ENCODE peak calls at places on chromosomes 16 and 17, in six cellular contexts. W, K, J, Y, G and O are unnamed samples.
A peak's percentile ranks its signal among the peaks of the same experiment; 100 is the strongest.

GRCh38 chr16:89193576-89194293 is 6.6 kb downstream of the SLC22A31 start:
- DNase-seq in J (no peak), K (no peak), W (peak; percentile 59), Y (no peak), G (no peak), O (no peak)

GRCh38 chr17:39999067-39999466 is 16.2 kb upstream of the CSF3 start:
- DNase-seq in K (no peak), Y (no peak), J (no peak), W (no peak), G (no peak), O (no peak)

GRCh38 chr16:15807603-15808009 is 49.2 kb downstream of the MYH11 start:
- DNase-seq in W (no peak), K (no peak), J (no peak), G (no peak), Y (no peak), O (no peak)

GRCh38 chr17:62823111-62823895 is 15.2 kb upstream of the MARCHF10 start:
- DNase-seq in Y (no peak), G (no peak), K (peak; percentile 56), W (no peak), J (peak; percentile 88), O (no peak)

GRCh38 chr17:40520991-40521453 is 19.6 kb upstream of the TNS4 start:
- DNase-seq in J (no peak), W (no peak), Y (no peak), G (no peak), K (no peak), O (no peak)

GRCh38 chr16:50478773-50479149 is 69.4 kb upstream of the NKD1 start:
- DNase-seq in K (no peak), W (no peak), J (no peak), Y (no peak), G (peak; percentile 16), O (no peak)

GRCh38 chr17:76527430-76528111 is 9.9 kb downstream of the CYGB start:
- DNase-seq in W (peak; percentile 71), J (peak; percentile 52), Y (peak; percentile 66), K (peak; percentile 85), G (peak; percentile 20), O (peak; percentile 92)

GRCh38 chr17:81484195-81484979 is 28.2 kb downstream of the ACTG1 start:
- DNase-seq in K (peak; percentile 89), J (no peak), W (peak; percentile 97), G (peak; percentile 91), Y (peak; percentile 68), O (peak; percentile 98)

GRCh38 chr17:38619451-38619795 is 13.7 kb upstream of the SRCIN1 start:
- DNase-seq in J (no peak), G (no peak), K (no peak), W (no peak), Y (no peak), O (no peak)

GRCh38 chr17:42116705-42117396 is 4.3 kb downstream of the KAT2A start:
- DNase-seq in K (no peak), Y (peak; percentile 76), W (peak; percentile 87), J (peak; percentile 65), G (peak; percentile 83), O (peak; percentile 90)

DNA sequence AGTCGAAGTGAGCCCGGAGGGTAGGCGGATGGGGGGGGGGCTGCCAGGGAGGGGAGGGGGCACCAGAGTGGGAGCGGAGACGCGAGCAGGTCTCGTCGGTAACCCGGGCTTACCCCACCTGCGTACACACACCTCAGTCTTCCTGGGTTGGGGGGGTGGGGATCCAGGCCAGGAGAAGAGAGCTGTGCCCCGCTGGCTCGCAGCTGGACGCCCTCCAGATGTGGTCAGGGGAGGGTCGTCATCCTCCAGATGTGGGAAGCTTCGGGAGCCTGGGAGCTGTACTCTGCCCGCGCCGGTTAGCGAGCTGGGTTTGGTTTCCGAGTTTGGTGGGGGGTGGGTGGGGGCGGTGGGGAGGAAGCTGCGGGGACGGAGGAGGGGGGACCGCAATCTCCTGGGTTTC is 1.3 kb downstream of the CACNA1G start:
- DNase-seq in G (no peak), Y (no peak), J (no peak), W (no peak), K (no peak), O (no peak)
- H3K4me1 ChIP-seq in G (no peaks in the 10 kb centered on the region), Y (peaks cover 7% of the 10 kb centered on the region), J (peaks cover 7% of the 10 kb centered on the region), W (peaks cover 87% of the 10 kb centered on the region), K (peaks cover 12% of the 10 kb centered on the region), O (peaks cover 6% of the 10 kb centered on the region)

DNA sequence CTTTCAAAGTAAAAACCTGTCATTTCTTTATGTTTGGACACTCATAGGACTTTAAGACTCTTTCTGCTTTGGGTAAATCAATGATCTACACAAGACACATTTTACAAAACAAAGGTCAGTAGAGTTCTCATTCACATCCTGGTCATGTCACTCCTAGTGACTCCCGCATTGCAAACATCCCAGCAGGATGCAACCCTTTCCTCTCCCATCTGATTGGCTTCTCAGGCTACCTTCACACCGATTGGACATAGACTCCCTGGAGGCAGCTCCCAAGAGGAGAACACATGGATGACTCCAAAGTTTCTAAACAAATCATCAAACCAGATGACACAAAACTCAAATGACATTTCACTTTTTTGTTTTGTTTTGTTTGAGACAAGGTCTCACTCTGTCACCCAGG is 43.8 kb upstream of the ACSM2B start:
- DNase-seq in Y (no peak), J (no peak), G (no peak), K (no peak), W (no peak), O (no peak)
- H3K79me2 ChIP-seq in Y (no peaks in the 10 kb centered on the region), J (no peaks in the 10 kb centered on the region), G (no peaks in the 10 kb centered on the region), K (no peaks in the 10 kb centered on the region), W (no peaks in the 10 kb centered on the region), O (no peaks in the 10 kb centered on the region)

DNA sequence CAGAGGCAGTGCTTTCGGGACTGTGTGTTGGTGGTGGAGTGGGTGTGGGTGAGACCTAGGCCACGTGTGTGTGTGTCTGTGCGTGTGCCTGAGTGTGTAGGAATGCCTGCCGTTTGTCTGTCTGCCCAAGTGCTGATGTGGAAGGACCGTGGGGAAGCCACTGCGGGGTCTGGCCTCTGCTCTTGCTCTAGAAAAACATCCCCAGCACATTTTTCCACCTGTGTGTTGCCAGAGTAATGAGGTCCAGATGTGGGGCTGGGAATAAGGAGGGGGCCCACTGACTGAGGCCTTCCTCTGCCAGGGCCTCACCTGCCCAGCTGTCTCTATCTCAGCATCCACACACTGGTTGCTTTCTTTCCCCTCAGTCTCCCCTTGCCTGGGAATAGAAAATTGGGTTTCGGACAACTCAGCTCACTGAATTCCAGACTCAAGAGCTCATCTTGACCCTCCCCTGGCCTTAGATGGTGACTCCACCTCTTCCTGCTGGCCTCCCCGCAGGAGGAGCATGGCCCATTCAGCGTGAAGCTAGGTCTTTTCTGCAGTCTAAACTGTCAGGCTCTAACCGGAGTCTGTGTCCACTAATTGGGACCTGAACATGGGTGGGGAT is 7.6 kb downstream of the SGCA start:
- DNase-seq in W (peak; percentile 72), Y (peak; percentile 13), J (peak; percentile 54), K (no peak), G (no peak), O (no peak)
- H2AFZ ChIP-seq in W (peak overlapping the region; percentile 38), Y (peak overlapping the region; percentile 86), J (no peak overlapping the region), K (no peak overlapping the region), G (no peak overlapping the region), O (no peak overlapping the region)

GRCh38 chr16:10536814-10537389 is 43.5 kb downstream of the EMP2 start:
- DNase-seq in G (no peak), K (no peak), Y (no peak), W (no peak), J (no peak), O (no peak)
- H3K4me1 ChIP-seq in G (no peaks in the 10 kb centered on the region), K (peaks cover 34% of the 10 kb centered on the region), Y (no peaks in the 10 kb centered on the region), W (no peaks in the 10 kb centered on the region), J (peaks cover 81% of the 10 kb centered on the region), O (no peaks in the 10 kb centered on the region)

DNA sequence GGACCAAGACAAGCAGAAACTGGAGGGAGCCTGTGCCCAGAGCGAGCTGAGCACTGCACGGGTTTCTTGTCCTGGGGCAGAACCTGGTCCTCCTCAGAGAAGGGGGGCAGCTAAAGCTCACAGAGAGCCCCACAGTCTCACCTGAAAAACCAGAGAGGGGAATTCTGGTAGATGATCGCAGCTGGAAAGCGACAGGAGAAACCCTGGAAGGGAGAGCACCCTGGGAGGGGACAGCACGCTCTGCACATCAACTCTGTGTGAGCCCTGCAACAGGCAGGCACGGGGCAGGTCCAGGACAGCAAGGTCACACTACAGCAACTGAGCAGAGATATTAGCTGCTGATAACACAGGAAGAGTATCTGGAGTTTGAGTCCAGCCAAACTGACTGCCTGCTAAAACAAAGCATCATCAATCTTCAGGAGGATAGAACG is 18.2 kb downstream of the ZCCHC14 start:
- DNase-seq in G (no peak), W (peak; percentile 68), Y (no peak), K (no peak), J (no peak), O (no peak)
- H3K79me2 ChIP-seq in G (no peaks in the 10 kb centered on the region), W (peaks cover 98% of the 10 kb centered on the region), Y (peaks cover 65% of the 10 kb centered on the region), K (peaks cover 76% of the 10 kb centered on the region), J (peaks cover 33% of the 10 kb centered on the region), O (no peaks in the 10 kb centered on the region)

DNA sequence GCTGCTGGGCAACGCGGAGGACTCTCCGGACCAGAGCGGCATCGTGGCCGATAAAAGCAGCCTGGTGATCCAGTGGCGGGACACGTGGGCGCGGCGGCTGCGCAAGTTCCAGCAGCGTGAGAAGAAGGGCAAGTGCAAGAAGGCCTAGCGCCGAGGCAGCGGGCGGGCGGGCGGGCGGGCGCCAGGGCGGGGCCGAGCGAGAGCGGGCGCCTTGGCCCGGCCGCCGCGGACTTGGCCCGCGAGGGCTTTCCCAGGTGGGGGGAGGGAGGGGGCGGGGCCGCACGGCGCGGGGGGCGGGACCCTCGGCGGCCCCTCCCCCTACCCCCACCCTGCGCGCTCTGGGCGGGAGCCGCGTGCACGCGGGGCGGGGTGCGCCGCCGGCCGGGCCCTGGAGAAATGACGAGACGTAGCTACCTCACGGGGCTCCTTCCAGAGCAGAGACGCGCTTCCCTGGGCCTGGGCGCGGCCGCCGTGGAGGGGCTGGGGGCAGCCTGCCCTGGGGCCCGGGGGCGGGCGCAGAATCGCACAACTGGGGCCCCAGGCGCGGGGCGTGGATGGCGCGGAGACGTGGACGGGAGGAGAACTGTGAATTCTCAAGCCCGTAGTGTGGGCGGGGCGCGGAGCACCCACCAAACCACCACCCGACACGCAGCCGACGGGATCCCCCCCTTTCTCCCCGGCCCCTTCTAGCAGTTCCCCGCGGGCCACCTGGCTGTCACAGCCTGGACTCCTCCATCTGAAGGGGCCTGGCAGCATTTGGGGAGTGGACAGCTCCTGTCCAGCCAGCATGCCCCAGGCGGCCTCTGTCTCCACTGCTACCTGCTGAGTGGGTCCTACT is 218.7 kb downstream of the NTN1 start:
- DNase-seq in K (peak; percentile 59), J (no peak), G (peak; percentile 51), W (peak; percentile 97), Y (peak; percentile 37), O (peak; percentile 43)
- H2AFZ ChIP-seq in K (peak overlapping the region; percentile 92), J (no peak overlapping the region), G (no peak overlapping the region), W (peak overlapping the region; percentile 51), Y (peak overlapping the region; percentile 98), O (peak overlapping the region; percentile 36)